ENCODE peak calls at places on chromosomes 6 and 20, in nine cellular contexts. K is H7; W is psoas muscle; N is GM06990; Z is A172; S is transverse colon; P is activated naive CD8-positive, alpha-beta T cell treated with anti-CD3 and anti-CD28 coated beads, Interleukin-2, amount 50 U/mL, for 24 hours; F is cerebellum; G is SK-MEL-5. Y is an unnamed sample.

GRCh38 chr6:56863366-56863765 is 91.5 kb upstream of the BEND6 start:
- DNase-seq in K (no peak), W (no peak), N (no peak), Z (peak), S (peak), P (no peak), F (no peak), G (no peak), Y (no peak)

GRCh38 chr6:150001295-150001990 is 23.9 kb downstream of the RAET1L start:
- DNase-seq in K (no peak), W (no peak), N (peak), Z (no peak), S (no peak), P (no peak), F (no peak), G (no peak), Y (no peak)

GRCh38 chr6:130900913-130901312 is 73.7 kb downstream of the SMLR1 start:
- DNase-seq in K (no peak), W (peak), N (no peak), Z (peak), S (peak), P (no peak), F (no peak), G (peak), Y (no peak)

GRCh38 chr6:29924731-29925130 is 17.6 kb upstream of the HLA-A start:
- DNase-seq in K (no peak), W (no peak), N (no peak), Z (peak), S (no peak), P (peak), F (no peak), G (no peak), Y (peak)

GRCh38 chr6:16821834-16822264 is 60.6 kb upstream of the ATXN1 start:
- DNase-seq in K (no peak), W (no peak), N (no peak), Z (no peak), S (no peak), P (no peak), F (no peak), G (no peak), Y (no peak)

GRCh38 chr20:24872291-24873014 is 76.6 kb upstream of the CST7 start:
- DNase-seq in K (no peak), W (no peak), N (peak), Z (no peak), S (no peak), P (no peak), F (no peak), G (no peak), Y (no peak)

GRCh38 chr6:4924872-4925271 is 79.0 kb downstream of the RPP40 start:
- DNase-seq in K (no peak), W (no peak), N (no peak), Z (no peak), S (no peak), P (no peak), F (no peak), G (no peak), Y (no peak)

GRCh38 chr6:47631248-47632196 is 66.9 kb upstream of the ADGRF4 start:
- DNase-seq in K (peak), W (no peak), N (peak), Z (peak), S (no peak), P (no peak), F (peak), G (peak), Y (peak)

GRCh38 chr6:29368765-29369164 is at the start of gene OR5V1:
- DNase-seq in K (no peak), W (no peak), N (no peak), Z (no peak), S (no peak), P (no peak), F (no peak), G (no peak), Y (no peak)

GRCh38 chr6:85470023-85470410 is 20.1 kb downstream of the NT5E start:
- DNase-seq in K (no peak), W (no peak), N (no peak), Z (no peak), S (no peak), P (no peak), F (no peak), G (no peak), Y (no peak)

GRCh38 chr6:87705070-87705691 is 3.1 kb upstream of the AKIRIN2 start:
- DNase-seq in K (no peak), W (no peak), N (peak), Z (peak), S (no peak), P (peak), F (no peak), G (no peak), Y (no peak)

GRCh38 chr6:42424906-42425474 is 26.7 kb downstream of the TRERF1 start:
- DNase-seq in K (no peak), W (no peak), N (no peak), Z (no peak), S (no peak), P (no peak), F (no peak), G (no peak), Y (peak)

GRCh38 chr6:158222066-158222465 is 53.9 kb downstream of the GTF2H5 start:
- DNase-seq in K (no peak), W (no peak), N (no peak), Z (no peak), S (no peak), P (no peak), F (no peak), G (peak), Y (no peak)

GRCh38 chr6:6466967-6467761 is 121.4 kb upstream of the LY86 start:
- DNase-seq in K (no peak), W (no peak), N (no peak), Z (peak), S (no peak), P (no peak), F (no peak), G (no peak), Y (no peak)

GRCh38 chr6:150320450-150320849 is 48.4 kb upstream of the IYD start:
- DNase-seq in K (no peak), W (peak), N (no peak), Z (no peak), S (no peak), P (no peak), F (no peak), G (no peak), Y (no peak)

GRCh38 chr6:105667061-105667460 is 264.2 kb upstream of the PREP start:
- DNase-seq in K (no peak), W (no peak), N (no peak), Z (no peak), S (no peak), P (no peak), F (no peak), G (no peak), Y (no peak)

GRCh38 chr20:35776513-35777101 is 4.8 kb downstream of the PHF20 start:
- DNase-seq in K (no peak), W (peak), N (no peak), Z (no peak), S (peak), P (no peak), F (peak), G (peak), Y (peak)

GRCh38 chr6:148972481-148972880 is 225.7 kb downstream of the UST start:
- DNase-seq in K (peak), W (peak), N (no peak), Z (peak), S (peak), P (peak), F (no peak), G (no peak), Y (peak)

GRCh38 chr6:149558029-149558428 is 8.1 kb upstream of the GINM1 start:
- DNase-seq in K (no peak), W (no peak), N (no peak), Z (no peak), S (no peak), P (no peak), F (no peak), G (no peak), Y (no peak)

GRCh38 chr6:104613416-104614001 is 246.2 kb downstream of the HACE1 start:
- DNase-seq in K (no peak), W (no peak), N (no peak), Z (no peak), S (no peak), P (no peak), F (no peak), G (no peak), Y (no peak)

GRCh38 chr6:144314003-144314485 is 28.9 kb downstream of the UTRN start:
- DNase-seq in K (no peak), W (peak), N (no peak), Z (no peak), S (no peak), P (no peak), F (no peak), G (peak), Y (no peak)

GRCh38 chr6:31771992-31772358 is 5.2 kb downstream of the VWA7 start:
- DNase-seq in K (peak), W (no peak), N (no peak), Z (peak), S (no peak), P (no peak), F (no peak), G (no peak), Y (no peak)

GRCh38 chr6:144294016-144294415 is 8.9 kb downstream of the UTRN start:
- DNase-seq in K (no peak), W (no peak), N (no peak), Z (peak), S (no peak), P (no peak), F (no peak), G (no peak), Y (no peak)

GRCh38 chr6:144265390-144265789 is 19.7 kb upstream of the UTRN start:
- DNase-seq in K (peak), W (no peak), N (peak), Z (peak), S (no peak), P (no peak), F (no peak), G (no peak), Y (no peak)

GRCh38 chr6:3356056-3356823 is 97.5 kb downstream of the PSMG4 start:
- DNase-seq in K (peak), W (peak), N (peak), Z (peak), S (peak), P (peak), F (peak), G (peak), Y (peak)

GRCh38 chr6:34514593-34515472 is 41.3 kb downstream of the SPDEF start:
- DNase-seq in K (peak), W (no peak), N (no peak), Z (no peak), S (no peak), P (peak), F (peak), G (no peak), Y (no peak)

GRCh38 chr6:47680056-47680455 is 18.3 kb upstream of the ADGRF4 start:
- DNase-seq in K (no peak), W (no peak), N (no peak), Z (no peak), S (no peak), P (no peak), F (no peak), G (no peak), Y (no peak)